ENCODE peak calls at places on chromosomes 3 and 15, in six cellular contexts. One of them, this sample, is unnamed.

GRCh38 chr3:152232001-152232400 is 36.7 kb upstream of the MBNL1 start:
- DNase-seq in NCI-H2081: peak; percentile 26
- DNase-seq in anterior cingulate cortex: no peak
- DNase-seq in ELF-1: no peak
- DNase-seq in CD4-positive, alpha-beta memory T cell: no peak
- DNase-seq in astrocyte: no peak
- DNase-seq in this sample: no peak

GRCh38 chr3:9826815-9827574 is 16.8 kb downstream of the RPUSD3 start:
- DNase-seq in anterior cingulate cortex: no peak
- DNase-seq in ELF-1: peak; percentile 82
- DNase-seq in NCI-H2081: no peak
- DNase-seq in CD4-positive, alpha-beta memory T cell: no peak
- DNase-seq in astrocyte: no peak
- DNase-seq in this sample: no peak

GRCh38 chr3:67685499-67685898 is 31.1 kb upstream of the SUCLG2 start:
- DNase-seq in anterior cingulate cortex: no peak
- DNase-seq in ELF-1: no peak
- DNase-seq in CD4-positive, alpha-beta memory T cell: peak; percentile 22
- DNase-seq in astrocyte: no peak
- DNase-seq in NCI-H2081: no peak
- DNase-seq in this sample: no peak

GRCh38 chr3:98390366-98390765 is at the start of gene OR5K3:
- DNase-seq in anterior cingulate cortex: no peak
- DNase-seq in ELF-1: no peak
- DNase-seq in NCI-H2081: no peak
- DNase-seq in astrocyte: no peak
- DNase-seq in CD4-positive, alpha-beta memory T cell: no peak
- DNase-seq in this sample: no peak

GRCh38 chr3:197748597-197749314 is 927 bp upstream of the FYTTD1 start:
- DNase-seq in CD4-positive, alpha-beta memory T cell: no peak
- DNase-seq in anterior cingulate cortex: no peak
- DNase-seq in ELF-1: no peak
- DNase-seq in astrocyte: peak; percentile 30
- DNase-seq in NCI-H2081: no peak
- DNase-seq in this sample: no peak

GRCh38 chr15:41121951-41122350 is 5.9 kb upstream of the INO80 start:
- DNase-seq in anterior cingulate cortex: no peak
- DNase-seq in CD4-positive, alpha-beta memory T cell: no peak
- DNase-seq in NCI-H2081: no peak
- DNase-seq in ELF-1: no peak
- DNase-seq in astrocyte: no peak
- DNase-seq in this sample: no peak

GRCh38 chr3:127702151-127702578 is 29.4 kb downstream of the ABTB1 start:
- DNase-seq in astrocyte: no peak
- DNase-seq in anterior cingulate cortex: no peak
- DNase-seq in CD4-positive, alpha-beta memory T cell: no peak
- DNase-seq in NCI-H2081: no peak
- DNase-seq in ELF-1: no peak
- DNase-seq in this sample: no peak

GRCh38 chr15:37873336-37873735 is 61.1 kb upstream of the TMCO5A start:
- DNase-seq in anterior cingulate cortex: no peak
- DNase-seq in ELF-1: no peak
- DNase-seq in NCI-H2081: no peak
- DNase-seq in astrocyte: no peak
- DNase-seq in CD4-positive, alpha-beta memory T cell: no peak
- DNase-seq in this sample: no peak

GRCh38 chr3:120457827-120458226 is 7.0 kb upstream of the FSTL1 start:
- DNase-seq in astrocyte: no peak
- DNase-seq in NCI-H2081: peak; percentile 11
- DNase-seq in CD4-positive, alpha-beta memory T cell: no peak
- DNase-seq in ELF-1: no peak
- DNase-seq in anterior cingulate cortex: no peak
- DNase-seq in this sample: no peak

GRCh38 chr15:40155270-40155910 is 5.5 kb upstream of the BUB1B start:
- DNase-seq in anterior cingulate cortex: no peak
- DNase-seq in CD4-positive, alpha-beta memory T cell: no peak
- DNase-seq in astrocyte: no peak
- DNase-seq in ELF-1: peak; percentile 89
- DNase-seq in NCI-H2081: peak; percentile 20
- DNase-seq in this sample: no peak

GRCh38 chr3:138068046-138068445 is 47.4 kb downstream of the DZIP1L start:
- DNase-seq in NCI-H2081: no peak
- DNase-seq in CD4-positive, alpha-beta memory T cell: no peak
- DNase-seq in ELF-1: no peak
- DNase-seq in anterior cingulate cortex: no peak
- DNase-seq in astrocyte: no peak
- DNase-seq in this sample: no peak

GRCh38 chr15:75069301-75069925 is 46.0 kb downstream of the PPCDC start:
- DNase-seq in NCI-H2081: no peak
- DNase-seq in anterior cingulate cortex: no peak
- DNase-seq in ELF-1: no peak
- DNase-seq in CD4-positive, alpha-beta memory T cell: no peak
- DNase-seq in astrocyte: no peak
- DNase-seq in this sample: no peak